ENCODE peak calls at places on chromosome 16, in seven cellular contexts. A is HFFc6, H is right lobe of liver, F is left colon, J is IMR-90, S is HEK293T, U is substantia nigra. E is an unnamed sample.

GRCh38 chr16:65069090-65069489 is 52.8 kb downstream of the CDH11 start:
- DNase-seq in F (no peak), H (no peak), U (no peak), J (peak; percentile 97), S (no peak), A (peak; percentile 83), E (peak; percentile 74)

GRCh38 chr16:20624205-20624604 is 48.0 kb upstream of the ACSM2B start:
- DNase-seq in F (no peak), J (no peak), H (no peak), S (no peak), U (no peak), A (no peak), E (no peak)

GRCh38 chr16:19583665-19584300 is 28.3 kb downstream of the VPS35L start:
- DNase-seq in U (peak; percentile 21), H (no peak), S (peak; percentile 41), A (peak; percentile 30), F (no peak), J (peak; percentile 55), E (peak; percentile 46)

GRCh38 chr16:86344881-86345280 is 165.4 kb upstream of the FOXF1 start:
- DNase-seq in A (no peak), S (no peak), U (no peak), H (no peak), F (no peak), J (no peak), E (no peak)

GRCh38 chr16:3584412-3584811 is 7.2 kb upstream of the NLRC3 start:
- DNase-seq in U (no peak), H (no peak), A (no peak), F (no peak), S (no peak), J (no peak), E (no peak)

GRCh38 chr16:74760007-74760767 is 14.4 kb downstream of the FA2H start:
- DNase-seq in J (peak; percentile 90), F (no peak), U (no peak), S (no peak), A (peak; percentile 30), H (no peak), E (no peak)

GRCh38 chr16:70438983-70439862 is at the start of gene ST3GAL2:
- DNase-seq in H (peak; percentile 96), F (peak; percentile 92), J (peak; percentile 89), S (peak; percentile 93), U (peak; percentile 96), A (peak; percentile 81), E (peak; percentile 83)

GRCh38 chr16:31088459-31089183 is at the start of gene PRSS53:
- DNase-seq in J (no peak), S (no peak), U (no peak), A (no peak), H (no peak), F (no peak), E (no peak)

GRCh38 chr16:89586218-89586617 is 10.7 kb downstream of the CPNE7 start:
- DNase-seq in A (no peak), U (no peak), J (no peak), S (no peak), F (no peak), H (no peak), E (no peak)

GRCh38 chr16:10738231-10739077 is 5.2 kb upstream of the NUBP1 start:
- DNase-seq in H (peak; percentile 95), A (peak; percentile 75), F (peak; percentile 46), S (no peak), J (peak; percentile 78), U (peak; percentile 61), E (peak; percentile 70)

GRCh38 chr16:85415196-85415988 is 197.7 kb upstream of the GSE1 start:
- DNase-seq in U (no peak), A (no peak), J (no peak), S (no peak), H (peak; percentile 41), F (no peak), E (no peak)

GRCh38 chr16:48446534-48446920 is 61.3 kb upstream of the SIAH1 start:
- DNase-seq in U (no peak), S (no peak), J (no peak), F (no peak), H (no peak), A (no peak), E (no peak)

GRCh38 chr16:75606507-75606906 is 16.6 kb downstream of the ADAT1 start:
- DNase-seq in J (no peak), H (no peak), S (no peak), F (no peak), U (no peak), A (no peak), E (no peak)

GRCh38 chr16:29804020-29804419 is 2.3 kb upstream of the MAZ start:
- DNase-seq in U (no peak), S (no peak), J (no peak), A (no peak), H (no peak), F (no peak), E (no peak)

GRCh38 chr16:46582313-46582712 is 38.9 kb downstream of the SHCBP1 start:
- DNase-seq in F (no peak), J (no peak), A (no peak), U (no peak), H (no peak), S (no peak), E (no peak)

GRCh38 chr16:28053461-28053860 is 10.1 kb downstream of the GSG1L start:
- DNase-seq in J (no peak), F (no peak), U (no peak), S (no peak), A (no peak), H (no peak), E (no peak)

GRCh38 chr16:57194512-57194911 is 8.4 kb downstream of the RSPRY1 start:
- DNase-seq in H (no peak), F (no peak), S (no peak), A (peak; percentile 89), U (no peak), J (peak; percentile 94), E (peak; percentile 86)

GRCh38 chr16:19236561-19236960 is 49.0 kb upstream of the CLEC19A start:
- DNase-seq in U (no peak), F (peak; percentile 50), J (no peak), A (no peak), H (no peak), S (no peak), E (no peak)

GRCh38 chr16:1037934-1038257 is 34.7 kb upstream of the SSTR5 start:
- DNase-seq in S (no peak), H (no peak), F (no peak), A (no peak), J (no peak), U (no peak), E (no peak)

GRCh38 chr16:20904507-20905079 is 4.0 kb downstream of the LYRM1 start:
- DNase-seq in S (no peak), H (no peak), J (peak; percentile 60), F (no peak), U (no peak), A (peak; percentile 71), E (peak; percentile 92)

GRCh38 chr16:75818491-75818890 is 92.2 kb upstream of the CPHXL start:
- DNase-seq in H (no peak), A (no peak), U (no peak), S (no peak), F (no peak), J (no peak), E (no peak)

GRCh38 chr16:965487-965886 is 5.3 kb downstream of the LMF1 start:
- DNase-seq in F (no peak), H (no peak), S (no peak), A (no peak), J (no peak), U (no peak), E (no peak)

GRCh38 chr16:75236232-75236631 is 15.2 kb downstream of the BCAR1 start:
- DNase-seq in A (no peak), U (no peak), S (no peak), J (no peak), H (no peak), F (no peak), E (no peak)

GRCh38 chr16:67150058-67150832 is 553 bp downstream of the B3GNT9 start:
- DNase-seq in U (peak; percentile 52), F (no peak), S (no peak), H (no peak), J (peak; percentile 55), A (no peak), E (no peak)

GRCh38 chr16:47057631-47057996 is 84.1 kb upstream of the DNAJA2 start:
- DNase-seq in H (no peak), F (peak; percentile 4), A (no peak), S (no peak), U (no peak), J (no peak), E (no peak)

GRCh38 chr16:79293831-79294230 is 306.7 kb downstream of the MAF start:
- DNase-seq in S (no peak), J (no peak), F (no peak), U (no peak), A (no peak), H (no peak), E (no peak)